ENCODE peak calls at places on chromosomes 3 and 15, in nine cellular contexts. G is left ventricle myocardium inferior, J is A549, Y is HCT116, V is mammary epithelial cell, P is spleen, R is heart right ventricle, Q is GM23248, H is left lung. I is an unnamed sample.

GRCh38 chr3:69354948-69355347 is 30.9 kb downstream of the FRMD4B start:
- DNase-seq in Y (no peak), J (no peak), G (no peak), H (no peak), P (no peak), V (peak), Q (peak), R (no peak), I (no peak)

GRCh38 chr15:89088605-89089315 is 504 bp downstream of the ABHD2 start:
- DNase-seq in R (peak), Y (no peak), J (no peak), Q (peak), H (peak), P (peak), V (no peak), G (peak), I (peak)

GRCh38 chr3:10771486-10772225 is 44.4 kb upstream of the SLC6A11 start:
- DNase-seq in H (no peak), P (no peak), G (no peak), R (no peak), V (peak), Q (no peak), Y (no peak), J (no peak), I (no peak)

GRCh38 chr15:65423977-65424679 is 1.4 kb upstream of the IGDCC4 start:
- DNase-seq in V (no peak), J (peak), P (no peak), H (no peak), R (no peak), Y (no peak), Q (peak), G (peak), I (no peak)

GRCh38 chr3:165855581-165855980 is 18.4 kb upstream of the BCHE start:
- DNase-seq in G (no peak), J (no peak), R (no peak), P (no peak), H (no peak), Y (no peak), V (peak), Q (peak), I (no peak)

GRCh38 chr15:98724017-98724416 is 75.7 kb downstream of the IGF1R start:
- DNase-seq in Q (no peak), V (no peak), P (no peak), Y (no peak), J (no peak), R (no peak), G (no peak), H (no peak), I (no peak)

GRCh38 chr3:11335056-11335608 is 62.9 kb downstream of the ATG7 start:
- DNase-seq in R (no peak), P (no peak), V (peak), J (peak), Y (peak), H (no peak), G (no peak), Q (peak), I (peak)

GRCh38 chr3:181326637-181327223 is 337.2 kb upstream of the DNAJC19 start:
- DNase-seq in G (no peak), J (peak), Y (peak), V (peak), H (no peak), P (no peak), R (no peak), Q (peak), I (peak)

GRCh38 chr3:158085358-158085757 is 20.9 kb downstream of the SHOX2 start:
- DNase-seq in G (no peak), J (no peak), R (no peak), V (peak), P (no peak), H (no peak), Q (no peak), Y (no peak), I (no peak)

GRCh38 chr3:32106929-32107362 is 526 bp downstream of the GPD1L start:
- DNase-seq in V (no peak), J (peak), R (peak), G (peak), H (peak), Y (no peak), P (no peak), Q (peak), I (peak)

GRCh38 chr3:110732420-110732819 is 339.2 kb upstream of the NECTIN3 start:
- DNase-seq in H (no peak), R (no peak), Q (no peak), Y (no peak), J (no peak), G (no peak), V (no peak), P (no peak), I (no peak)

GRCh38 chr3:144556392-144556791 is 584.8 kb downstream of the DIPK2A start:
- DNase-seq in P (no peak), G (no peak), Y (no peak), J (no peak), V (no peak), H (no peak), R (no peak), Q (peak), I (no peak)

GRCh38 chr3:183233986-183234385 is 19.1 kb upstream of the B3GNT5 start:
- DNase-seq in J (no peak), P (no peak), Q (no peak), G (no peak), Y (no peak), H (no peak), V (no peak), R (no peak), I (no peak)

GRCh38 chr3:29382399-29382798 is 101.5 kb downstream of the RBMS3 start:
- DNase-seq in Y (no peak), R (no peak), Q (peak), P (no peak), H (no peak), J (no peak), G (no peak), V (no peak), I (no peak)

GRCh38 chr3:114480442-114480841 is 186.6 kb downstream of the TIGIT start:
- DNase-seq in P (no peak), Q (peak), G (no peak), V (no peak), H (no peak), Y (no peak), J (no peak), R (no peak), I (no peak)

GRCh38 chr15:60212536-60212935 is 185.2 kb downstream of the ANXA2 start:
- DNase-seq in Q (peak), G (no peak), R (no peak), V (peak), Y (no peak), J (peak), P (no peak), H (no peak), I (no peak)

GRCh38 chr3:11445883-11446282 is 173.7 kb downstream of the ATG7 start:
- DNase-seq in H (no peak), J (no peak), V (no peak), G (no peak), Q (peak), P (no peak), Y (no peak), R (no peak), I (no peak)

GRCh38 chr3:73080201-73080966 is 18.9 kb downstream of the EBLN2 start:
- DNase-seq in Y (no peak), R (no peak), H (no peak), P (no peak), Q (no peak), V (no peak), J (no peak), G (no peak), I (no peak)

GRCh38 chr15:55917881-55918296 is 75.5 kb downstream of the NEDD4 start:
- DNase-seq in P (no peak), R (no peak), Q (peak), Y (peak), H (no peak), G (no peak), V (peak), J (peak), I (peak)

GRCh38 chr15:100256096-100256984 is 85.4 kb downstream of the ADAMTS17 start:
- DNase-seq in V (no peak), P (no peak), J (no peak), Q (no peak), H (no peak), G (no peak), Y (no peak), R (no peak), I (no peak)

GRCh38 chr3:37863552-37863865 is 1.8 kb downstream of the CTDSPL start:
- DNase-seq in V (no peak), G (no peak), R (no peak), Y (no peak), P (peak), H (no peak), J (no peak), Q (peak), I (no peak)

GRCh38 chr3:37862219-37862711 is 585 bp downstream of the CTDSPL start:
- DNase-seq in Q (peak), V (no peak), G (peak), Y (no peak), P (peak), R (peak), J (peak), H (peak), I (peak)

GRCh38 chr3:37862712-37863551 is 1.3 kb downstream of the CTDSPL start:
- DNase-seq in R (no peak), P (peak), G (no peak), J (peak), Y (no peak), Q (peak), V (peak), H (no peak), I (no peak)

GRCh38 chr3:37859908-37860199 is 1.8 kb upstream of the CTDSPL start:
- DNase-seq in Q (no peak), G (no peak), V (no peak), J (no peak), P (no peak), R (no peak), Y (no peak), H (no peak), I (no peak)

GRCh38 chr3:37861540-37862051 is at the start of gene CTDSPL:
- DNase-seq in Q (peak), P (peak), V (peak), J (peak), H (peak), Y (no peak), R (peak), G (peak), I (peak)
- H3K4me3 ChIP-seq in Q (peak), P (peak), V (peak), J (peak), H (peak), Y (peak), R (peak), G (peak), I (peak)

DNA sequence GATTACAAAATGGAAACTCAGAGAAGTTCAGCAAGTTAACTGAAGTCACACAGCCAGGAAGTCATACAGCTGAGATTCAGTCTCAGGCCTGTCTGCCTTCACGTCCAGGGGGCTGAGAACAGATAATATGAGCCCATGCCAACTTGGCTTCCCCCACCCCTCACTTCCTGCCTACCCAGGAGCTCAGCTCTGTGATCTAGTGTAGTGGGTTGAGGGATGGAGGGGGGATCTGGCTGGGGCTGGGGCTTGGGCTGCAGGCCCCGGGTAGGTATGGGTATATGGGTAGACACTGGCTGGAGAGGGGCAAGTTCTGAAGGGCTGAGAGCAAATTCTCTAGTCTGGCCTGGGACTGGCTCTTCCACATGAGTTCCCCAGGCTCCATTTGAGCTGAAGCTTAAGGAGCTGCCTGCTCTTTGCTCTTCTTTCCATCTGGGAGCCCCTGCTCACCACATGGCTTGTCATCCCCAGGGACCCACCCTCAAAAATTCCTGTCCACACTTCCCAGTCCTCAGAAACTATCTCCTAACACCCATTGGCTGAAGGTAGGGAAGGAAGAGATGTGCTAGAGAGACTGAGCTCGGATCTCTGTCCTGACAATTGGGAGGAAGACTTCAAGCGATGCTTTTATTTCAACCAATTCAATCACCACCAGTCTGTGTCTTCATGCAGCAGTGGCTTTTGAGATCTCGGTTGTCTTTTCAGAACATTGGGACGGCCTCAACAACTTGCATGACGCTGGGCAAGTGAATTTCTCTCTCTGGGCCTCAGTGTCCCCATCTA is 2.0 kb downstream of the RASGRF1 start:
- DNase-seq in Y (no peak), R (no peak), P (no peak), Q (no peak), V (no peak), J (no peak), G (no peak), H (no peak), I (peak)
- H3K4me3 ChIP-seq in Y (no peak), R (no peak), P (no peak), Q (no peak), V (no peak), J (no peak), G (no peak), H (no peak), I (no peak)

GRCh38 chr3:167780214-167780613 is 44.7 kb downstream of the SERPINI1 start:
- DNase-seq in V (no peak), G (no peak), J (no peak), Q (no peak), H (no peak), R (no peak), P (no peak), Y (no peak), I (peak)

GRCh38 chr3:167773584-167773983 is 38.1 kb downstream of the SERPINI1 start:
- DNase-seq in V (no peak), R (no peak), G (no peak), H (no peak), P (no peak), Y (no peak), Q (no peak), J (no peak), I (no peak)

GRCh38 chr3:167776144-167776685 is 40.7 kb downstream of the SERPINI1 start:
- DNase-seq in Q (no peak), V (no peak), R (no peak), G (no peak), H (no peak), P (no peak), J (no peak), Y (no peak), I (no peak)

GRCh38 chr3:167772992-167773391 is 37.5 kb downstream of the SERPINI1 start:
- DNase-seq in Y (no peak), R (no peak), V (no peak), H (no peak), G (no peak), Q (no peak), P (no peak), J (no peak), I (no peak)

GRCh38 chr3:167777356-167777755 is 41.8 kb downstream of the SERPINI1 start:
- DNase-seq in H (no peak), G (no peak), V (no peak), Q (no peak), Y (no peak), J (no peak), P (no peak), R (no peak), I (no peak)
- H3K4me3 ChIP-seq in H (no peak), G (no peak), V (no peak), Q (no peak), Y (no peak), J (no peak), P (no peak), R (no peak), I (no peak)

GRCh38 chr3:101852983-101853382 is 3.7 kb downstream of the NFKBIZ start:
- DNase-seq in R (no peak), G (no peak), P (no peak), H (no peak), Q (no peak), Y (no peak), J (no peak), V (no peak), I (no peak)

GRCh38 chr3:101854608-101855304 is 5.4 kb downstream of the NFKBIZ start:
- DNase-seq in R (no peak), H (no peak), Y (no peak), Q (no peak), P (no peak), G (no peak), J (peak), V (no peak), I (no peak)

GRCh38 chr3:101852315-101852714 is 3.0 kb downstream of the NFKBIZ start:
- DNase-seq in J (no peak), R (no peak), Q (no peak), V (no peak), G (no peak), Y (no peak), H (no peak), P (no peak), I (no peak)

GRCh38 chr3:101853971-101854370 is 4.7 kb downstream of the NFKBIZ start:
- DNase-seq in V (no peak), H (no peak), Y (no peak), R (no peak), G (no peak), J (no peak), Q (no peak), P (no peak), I (no peak)

GRCh38 chr3:101853465-101853864 is 4.2 kb downstream of the NFKBIZ start:
- DNase-seq in J (no peak), G (no peak), Q (no peak), P (no peak), V (no peak), R (no peak), H (no peak), Y (no peak), I (no peak)
- H3K4me3 ChIP-seq in J (no peak), G (peak), Q (no peak), P (no peak), V (no peak), R (no peak), H (no peak), Y (no peak), I (no peak)

GRCh38 chr15:75620043-75620775 is 5.3 kb downstream of the SNUPN start:
- DNase-seq in V (peak), G (peak), P (no peak), H (peak), Q (peak), Y (no peak), R (no peak), J (no peak), I (no peak)
- H3K4me3 ChIP-seq in V (peak), G (peak), P (peak), H (no peak), Q (peak), Y (no peak), R (peak), J (no peak), I (no peak)

GRCh38 chr3:20043825-20044224 is 3.6 kb downstream of the KAT2B start:
- DNase-seq in V (no peak), H (no peak), P (no peak), R (no peak), G (no peak), Q (no peak), J (no peak), Y (no peak), I (no peak)
- H3K4me3 ChIP-seq in V (no peak), H (no peak), P (peak), R (peak), G (peak), Q (no peak), J (no peak), Y (no peak), I (no peak)

GRCh38 chr3:169968224-169968623 is 1.6 kb downstream of the SEC62 start:
- DNase-seq in P (no peak), H (no peak), G (no peak), Q (no peak), J (no peak), Y (no peak), V (no peak), R (no peak), I (no peak)

GRCh38 chr3:169969696-169970095 is 3.1 kb downstream of the SEC62 start:
- DNase-seq in H (no peak), J (no peak), P (no peak), R (no peak), Q (no peak), V (no peak), G (no peak), Y (no peak), I (peak)

GRCh38 chr3:169966086-169966950 is at the start of gene SEC62:
- DNase-seq in Y (peak), Q (peak), R (peak), H (peak), P (peak), V (peak), G (peak), J (peak), I (peak)

GRCh38 chr3:169966951-169967915 is 626 bp downstream of the SEC62 start:
- DNase-seq in P (no peak), V (peak), Q (peak), J (peak), R (peak), H (peak), G (peak), Y (no peak), I (peak)

DNA sequence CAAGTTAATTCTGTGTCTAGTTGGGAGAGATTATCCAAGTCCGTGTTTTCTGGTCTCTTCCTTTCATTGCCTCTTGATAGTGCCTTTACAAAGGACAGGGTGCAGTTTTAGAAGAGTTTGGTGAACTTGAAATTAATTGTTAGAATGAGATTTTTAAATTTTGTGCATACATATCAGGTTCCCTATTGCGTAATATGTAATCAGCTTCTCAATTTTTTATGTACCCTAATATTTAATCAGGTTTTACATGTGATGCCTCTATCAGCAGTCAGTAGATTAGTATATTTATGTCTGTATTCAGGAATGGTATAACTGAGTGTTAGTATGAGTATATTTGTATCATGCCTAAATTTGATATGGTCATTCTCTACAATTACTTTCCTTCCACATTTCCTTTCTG is 4.9 kb downstream of the SEC62 start:
- DNase-seq in H (no peak), Q (no peak), P (no peak), V (no peak), Y (no peak), R (no peak), G (no peak), J (no peak), I (no peak)
- H3K4me3 ChIP-seq in H (no peak), Q (no peak), P (no peak), V (no peak), Y (no peak), R (no peak), G (no peak), J (no peak), I (no peak)

GRCh38 chr15:85620321-85621044 is 174.2 kb downstream of the KLHL25 start:
- DNase-seq in R (no peak), Q (peak), V (peak), H (no peak), G (no peak), P (no peak), J (no peak), Y (no peak), I (no peak)

GRCh38 chr15:85624241-85624855 is 170.4 kb downstream of the KLHL25 start:
- DNase-seq in G (no peak), H (no peak), Q (peak), Y (no peak), J (no peak), R (no peak), V (no peak), P (no peak), I (no peak)

GRCh38 chr15:85621096-85621495 is 173.6 kb downstream of the KLHL25 start:
- DNase-seq in H (no peak), Q (peak), J (no peak), Y (no peak), G (no peak), V (no peak), P (no peak), R (no peak), I (no peak)

GRCh38 chr15:85623648-85624047 is 171.1 kb downstream of the KLHL25 start:
- DNase-seq in Q (peak), H (no peak), J (no peak), P (no peak), Y (no peak), R (no peak), G (no peak), V (peak), I (no peak)

GRCh38 chr15:85622432-85622831 is 172.3 kb downstream of the KLHL25 start:
- DNase-seq in P (no peak), V (no peak), Q (peak), Y (no peak), H (no peak), G (no peak), J (no peak), R (no peak), I (no peak)
- H3K4me3 ChIP-seq in P (peak), V (no peak), Q (peak), Y (no peak), H (peak), G (peak), J (no peak), R (peak), I (no peak)

I was measured in HAP-1.